ENCODE peak calls at places on chromosome 22, in four cellular contexts. One of them, this sample, is unnamed.

GRCh38 chr22:44889233-44889878 is 120.4 kb downstream of the PHF21B start:
- DNase-seq in thoracic aorta: no peak
- DNase-seq in heart left ventricle: no peak
- DNase-seq in BJ: no peak
- DNase-seq in this sample: no peak

GRCh38 chr22:20079745-20080444 is at the start of gene DGCR8:
- DNase-seq in thoracic aorta: peak
- DNase-seq in heart left ventricle: peak
- DNase-seq in BJ: peak
- DNase-seq in this sample: peak

GRCh38 chr22:23838686-23839468 is at the start of gene DERL3:
- DNase-seq in thoracic aorta: peak
- DNase-seq in heart left ventricle: peak
- DNase-seq in BJ: peak
- DNase-seq in this sample: peak

GRCh38 chr22:20509344-20510047 is 2.1 kb downstream of the MED15 start:
- DNase-seq in thoracic aorta: peak
- DNase-seq in heart left ventricle: peak
- DNase-seq in BJ: peak
- DNase-seq in this sample: peak

GRCh38 chr22:37880668-37881440 is 25.2 kb upstream of the MICALL1 start:
- DNase-seq in thoracic aorta: no peak
- DNase-seq in heart left ventricle: no peak
- DNase-seq in BJ: no peak
- DNase-seq in this sample: peak

GRCh38 chr22:37158963-37159290 is 9.2 kb upstream of the IL2RB start:
- DNase-seq in thoracic aorta: no peak
- DNase-seq in heart left ventricle: no peak
- DNase-seq in BJ: no peak
- DNase-seq in this sample: no peak

GRCh38 chr22:44161673-44162072 is 19.1 kb upstream of the PARVG start:
- DNase-seq in thoracic aorta: no peak
- DNase-seq in heart left ventricle: no peak
- DNase-seq in BJ: no peak
- DNase-seq in this sample: no peak

GRCh38 chr22:43789452-43789851 is 22.7 kb downstream of the EFCAB6 start:
- DNase-seq in thoracic aorta: no peak
- DNase-seq in heart left ventricle: peak
- DNase-seq in BJ: peak
- DNase-seq in this sample: peak

GRCh38 chr22:26763633-26764295 is 106.4 kb downstream of the MIAT start:
- DNase-seq in thoracic aorta: no peak
- DNase-seq in heart left ventricle: no peak
- DNase-seq in BJ: no peak
- DNase-seq in this sample: peak

GRCh38 chr22:47204002-47204979 is 441.8 kb downstream of the TBC1D22A start:
- DNase-seq in thoracic aorta: no peak
- DNase-seq in heart left ventricle: no peak
- DNase-seq in BJ: no peak
- DNase-seq in this sample: no peak

GRCh38 chr22:26461188-26461810 is 22.3 kb downstream of the HPS4 start:
- DNase-seq in thoracic aorta: no peak
- DNase-seq in heart left ventricle: peak
- DNase-seq in BJ: no peak
- DNase-seq in this sample: peak

GRCh38 chr22:36659762-36660509 is 43.6 kb downstream of the CACNG2 start:
- DNase-seq in thoracic aorta: peak
- DNase-seq in heart left ventricle: peak
- DNase-seq in BJ: peak
- DNase-seq in this sample: peak

GRCh38 chr22:37484115-37485005 is 1.8 kb downstream of the MFNG start:
- DNase-seq in thoracic aorta: no peak
- DNase-seq in heart left ventricle: peak
- DNase-seq in BJ: no peak
- DNase-seq in this sample: no peak

GRCh38 chr22:36746571-36746970 is 29.3 kb downstream of the IFT27 start:
- DNase-seq in thoracic aorta: no peak
- DNase-seq in heart left ventricle: no peak
- DNase-seq in BJ: no peak
- DNase-seq in this sample: no peak

GRCh38 chr22:37196539-37197450 is 8.7 kb upstream of the C1QTNF6 start:
- DNase-seq in thoracic aorta: no peak
- DNase-seq in heart left ventricle: peak
- DNase-seq in BJ: peak
- DNase-seq in this sample: peak

GRCh38 chr22:37119872-37120271 is 10.4 kb upstream of the TMPRSS6 start:
- DNase-seq in thoracic aorta: no peak
- DNase-seq in heart left ventricle: no peak
- DNase-seq in BJ: no peak
- DNase-seq in this sample: no peak

GRCh38 chr22:36386351-36386899 is 1.3 kb downstream of the MYH9 start:
- DNase-seq in thoracic aorta: no peak
- DNase-seq in heart left ventricle: no peak
- DNase-seq in BJ: no peak
- DNase-seq in this sample: no peak

GRCh38 chr22:42939941-42940653 is 74.9 kb downstream of the PACSIN2 start:
- DNase-seq in thoracic aorta: no peak
- DNase-seq in heart left ventricle: no peak
- DNase-seq in BJ: peak
- DNase-seq in this sample: peak

GRCh38 chr22:20951932-20952380 is 15.1 kb upstream of the AIFM3 start:
- DNase-seq in thoracic aorta: no peak
- DNase-seq in heart left ventricle: no peak
- DNase-seq in BJ: no peak
- DNase-seq in this sample: no peak

GRCh38 chr22:39471421-39472141 is 14.8 kb downstream of the MGAT3 start:
- DNase-seq in thoracic aorta: no peak
- DNase-seq in heart left ventricle: peak
- DNase-seq in BJ: peak
- DNase-seq in this sample: peak
- TF ChIP-seq CTCF in thoracic aorta: no peak
- TF ChIP-seq CTCF in heart left ventricle: no peak
- TF ChIP-seq CTCF in BJ: no peak
- TF ChIP-seq CTCF in this sample: no peak

GRCh38 chr22:48842583-48842945 is 985.1 kb downstream of the BRD1 start:
- DNase-seq in thoracic aorta: no peak
- DNase-seq in heart left ventricle: no peak
- DNase-seq in BJ: no peak
- DNase-seq in this sample: no peak
- H3K4me3 ChIP-seq in thoracic aorta: no peak
- H3K4me3 ChIP-seq in heart left ventricle: no peak
- H3K4me3 ChIP-seq in BJ: no peak
- H3K4me3 ChIP-seq in this sample: no peak

GRCh38 chr22:50268655-50269113 is 1.5 kb downstream of the MAPK11 start:
- DNase-seq in thoracic aorta: no peak
- DNase-seq in heart left ventricle: no peak
- DNase-seq in BJ: no peak
- DNase-seq in this sample: no peak

GRCh38 chr22:50266994-50267393 is 3.2 kb downstream of the MAPK11 start:
- DNase-seq in thoracic aorta: no peak
- DNase-seq in heart left ventricle: no peak
- DNase-seq in BJ: no peak
- DNase-seq in this sample: no peak

GRCh38 chr22:50270302-50271010 is at the start of gene MAPK11:
- DNase-seq in thoracic aorta: no peak
- DNase-seq in heart left ventricle: peak
- DNase-seq in BJ: no peak
- DNase-seq in this sample: peak

GRCh38 chr22:50269573-50270301 is 443 bp downstream of the MAPK11 start:
- DNase-seq in thoracic aorta: no peak
- DNase-seq in heart left ventricle: peak
- DNase-seq in BJ: no peak
- DNase-seq in this sample: no peak

GRCh38 chr22:50267591-50268390 is 2.4 kb downstream of the MAPK11 start:
- DNase-seq in thoracic aorta: no peak
- DNase-seq in heart left ventricle: peak
- DNase-seq in BJ: no peak
- DNase-seq in this sample: peak
- TF ChIP-seq CTCF in thoracic aorta: peak
- TF ChIP-seq CTCF in heart left ventricle: peak
- TF ChIP-seq CTCF in BJ: peak
- TF ChIP-seq CTCF in this sample: peak

DNA sequence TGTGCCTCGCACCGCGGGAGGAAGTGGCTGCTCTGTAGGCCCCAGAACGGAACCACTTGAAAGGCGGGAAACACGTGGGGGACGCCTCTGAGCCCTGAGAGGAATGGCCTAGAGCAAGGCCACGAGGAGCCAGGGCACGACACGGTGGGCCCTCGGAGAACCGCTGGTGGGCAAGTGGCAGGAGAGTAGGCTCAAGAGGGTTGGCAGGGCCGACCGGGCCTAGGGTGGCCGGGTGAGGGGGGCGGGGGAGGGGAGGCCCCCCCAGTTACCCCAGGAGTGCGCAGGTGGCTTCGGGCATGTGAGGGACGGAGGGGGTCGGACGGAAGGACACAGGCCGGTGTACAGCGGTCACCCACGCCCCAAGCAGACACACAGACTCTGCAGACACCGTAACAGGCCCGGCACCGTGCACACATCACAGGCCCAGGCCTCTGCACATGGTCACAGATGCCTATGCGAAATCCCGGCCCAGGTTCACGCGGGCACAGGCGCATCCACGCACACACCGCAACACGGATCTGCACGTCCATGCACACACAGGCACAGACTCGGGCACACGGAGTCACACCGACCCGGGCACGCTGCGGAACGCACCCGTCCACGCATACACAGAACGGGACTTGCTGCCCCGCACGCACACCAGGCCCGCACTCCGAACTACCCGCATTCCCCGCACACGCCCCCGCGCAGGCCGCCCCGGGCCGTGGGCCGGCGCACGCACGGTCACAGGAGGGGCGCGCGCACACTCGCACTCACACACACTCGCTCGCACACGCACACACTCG is at the start of gene MGAT3:
- DNase-seq in thoracic aorta: no peak
- DNase-seq in heart left ventricle: no peak
- DNase-seq in BJ: no peak
- DNase-seq in this sample: no peak
- H3K4me3 ChIP-seq in thoracic aorta: peak
- H3K4me3 ChIP-seq in heart left ventricle: peak
- H3K4me3 ChIP-seq in BJ: no peak
- H3K4me3 ChIP-seq in this sample: peak

GRCh38 chr22:41674941-41675340 is 13.7 kb downstream of the SNU13 start:
- DNase-seq in thoracic aorta: no peak
- DNase-seq in heart left ventricle: no peak
- DNase-seq in BJ: no peak
- DNase-seq in this sample: no peak

GRCh38 chr22:41668971-41669911 is 19.4 kb downstream of the SNU13 start:
- DNase-seq in thoracic aorta: no peak
- DNase-seq in heart left ventricle: no peak
- DNase-seq in BJ: peak
- DNase-seq in this sample: peak

GRCh38 chr22:41676134-41676533 is 12.5 kb downstream of the SNU13 start:
- DNase-seq in thoracic aorta: no peak
- DNase-seq in heart left ventricle: no peak
- DNase-seq in BJ: no peak
- DNase-seq in this sample: no peak

GRCh38 chr22:41672780-41673509 is 15.7 kb downstream of the SNU13 start:
- DNase-seq in thoracic aorta: no peak
- DNase-seq in heart left ventricle: no peak
- DNase-seq in BJ: no peak
- DNase-seq in this sample: peak
- TF ChIP-seq CTCF in thoracic aorta: no peak
- TF ChIP-seq CTCF in heart left ventricle: peak
- TF ChIP-seq CTCF in BJ: peak
- TF ChIP-seq CTCF in this sample: peak

DNA sequence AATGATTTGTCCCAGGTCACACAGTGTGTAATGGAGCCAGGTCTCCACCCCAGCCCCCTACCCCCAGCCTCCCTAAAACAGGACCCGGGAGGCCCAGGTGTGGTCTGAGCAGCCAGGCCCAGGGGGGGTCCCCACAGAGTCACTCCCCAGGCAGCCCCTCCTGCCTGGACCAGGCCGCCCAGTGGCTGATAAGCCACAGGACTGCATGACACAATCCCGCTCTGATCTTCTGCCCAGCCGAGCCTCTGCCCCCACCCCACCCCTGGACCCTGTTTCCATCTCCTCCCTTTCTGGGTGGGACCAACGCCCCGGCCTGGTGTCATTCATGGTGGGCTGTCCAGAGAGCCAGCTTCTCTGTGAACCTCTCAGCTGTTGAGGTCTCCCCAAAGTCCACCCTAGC is 7.7 kb upstream of the LIF start:
- DNase-seq in thoracic aorta: no peak
- DNase-seq in heart left ventricle: no peak
- DNase-seq in BJ: no peak
- DNase-seq in this sample: no peak
- H3K4me3 ChIP-seq in thoracic aorta: no peak
- H3K4me3 ChIP-seq in heart left ventricle: no peak
- H3K4me3 ChIP-seq in BJ: no peak
- H3K4me3 ChIP-seq in this sample: no peak

GRCh38 chr22:27991586-27992293 is 72.7 kb upstream of the PITPNB start:
- DNase-seq in thoracic aorta: no peak
- DNase-seq in heart left ventricle: peak
- DNase-seq in BJ: no peak
- DNase-seq in this sample: no peak
- TF ChIP-seq CTCF in thoracic aorta: no peak
- TF ChIP-seq CTCF in heart left ventricle: no peak
- TF ChIP-seq CTCF in BJ: no peak
- TF ChIP-seq CTCF in this sample: no peak

GRCh38 chr22:30396871-30397655 is at the start of gene SEC14L2:
- DNase-seq in thoracic aorta: peak
- DNase-seq in heart left ventricle: peak
- DNase-seq in BJ: no peak
- DNase-seq in this sample: peak
- H3K4me3 ChIP-seq in thoracic aorta: peak
- H3K4me3 ChIP-seq in heart left ventricle: peak
- H3K4me3 ChIP-seq in BJ: peak
- H3K4me3 ChIP-seq in this sample: peak

GRCh38 chr22:39529487-39529851 is 3.1 kb downstream of the RPS19BP1 start:
- DNase-seq in thoracic aorta: no peak
- DNase-seq in heart left ventricle: no peak
- DNase-seq in BJ: no peak
- DNase-seq in this sample: no peak
- TF ChIP-seq CTCF in thoracic aorta: no peak
- TF ChIP-seq CTCF in heart left ventricle: peak
- TF ChIP-seq CTCF in BJ: no peak
- TF ChIP-seq CTCF in this sample: no peak

DNA sequence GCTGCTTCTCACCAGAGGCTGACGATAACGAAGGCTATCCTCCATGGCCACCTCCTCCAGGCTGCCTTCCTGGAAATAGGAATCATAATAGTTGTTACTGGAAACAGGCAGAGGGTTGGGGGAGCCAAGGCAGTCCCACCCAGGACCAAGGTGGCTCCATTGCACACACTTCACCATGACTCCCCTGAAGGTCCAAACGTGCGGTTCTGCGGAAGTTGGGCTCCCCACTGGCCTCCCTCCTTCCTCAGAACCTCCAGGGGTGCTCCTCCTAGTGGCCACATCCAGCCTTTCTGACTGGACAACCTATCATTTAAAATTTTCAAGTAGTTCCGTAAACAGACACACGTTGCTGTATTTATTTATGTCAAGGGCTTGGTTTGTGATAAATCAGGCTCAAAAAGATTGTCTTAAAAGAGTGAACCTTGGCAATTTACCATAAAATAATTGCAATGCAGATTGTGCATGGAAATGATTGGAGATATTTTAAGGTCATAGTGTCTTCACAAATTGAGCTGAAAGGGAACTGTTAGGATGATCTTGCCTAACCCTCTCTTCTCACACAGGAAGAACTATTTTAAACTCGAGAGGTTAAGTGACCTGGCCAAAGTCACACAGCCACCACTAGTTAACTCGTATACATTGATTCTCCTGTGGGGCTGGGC is 1.4 kb upstream of the TCN2 start:
- DNase-seq in thoracic aorta: no peak
- DNase-seq in heart left ventricle: no peak
- DNase-seq in BJ: no peak
- DNase-seq in this sample: peak
- H3K4me3 ChIP-seq in thoracic aorta: peak
- H3K4me3 ChIP-seq in heart left ventricle: peak
- H3K4me3 ChIP-seq in BJ: no peak
- H3K4me3 ChIP-seq in this sample: peak

This sample was measured in fibroblast of villous mesenchyme.